ENCODE peak calls at places on chromosomes 13 and 19, in five cellular contexts. R, H, K, X and Z are unnamed samples.

GRCh38 chr19:3699071-3699740 is 1.1 kb downstream of the PIP5K1C start:
- DNase-seq in R (peak; percentile 34), H (no peak), K (no peak), X (peak; percentile 74), Z (no peak)

GRCh38 chr13:111990362-111990761 is 76.6 kb upstream of the SOX1 start:
- DNase-seq in R (no peak), H (no peak), K (no peak), X (no peak), Z (no peak)

GRCh38 chr19:14558370-14559066 is 13.3 kb downstream of the NDUFB7 start:
- DNase-seq in R (no peak), H (no peak), K (no peak), X (no peak), Z (no peak)

GRCh38 chr19:46725859-46726393 is 9.0 kb upstream of the PRKD2 start:
- DNase-seq in R (no peak), H (no peak), K (no peak), X (no peak), Z (no peak)

GRCh38 chr13:95153647-95154405 is 147.4 kb downstream of the ABCC4 start:
- DNase-seq in R (peak; percentile 21), H (peak; percentile 33), K (no peak), X (peak; percentile 47), Z (no peak)

GRCh38 chr13:26529441-26529840 is 28.0 kb upstream of the WASF3 start:
- DNase-seq in R (peak; percentile 74), H (peak; percentile 43), K (peak; percentile 67), X (peak; percentile 63), Z (peak; percentile 79)

GRCh38 chr19:53908106-53908932 is 759 bp upstream of the CACNG7 start:
- DNase-seq in R (peak; percentile 40), H (no peak), K (peak; percentile 93), X (no peak), Z (peak; percentile 77)

GRCh38 chr19:50922316-50922853 is 11.2 kb upstream of the KLK4 start:
- DNase-seq in R (peak; percentile 67), H (peak; percentile 59), K (peak; percentile 91), X (peak; percentile 55), Z (peak; percentile 87)

GRCh38 chr13:44274838-44275237 is 98.8 kb upstream of the SERP2 start:
- DNase-seq in R (peak; percentile 39), H (no peak), K (no peak), X (no peak), Z (no peak)

GRCh38 chr13:26813626-26814348 is 53.2 kb upstream of the GPR12 start:
- DNase-seq in R (no peak), H (no peak), K (no peak), X (no peak), Z (no peak)

GRCh38 chr13:100138859-100139491 is 50.1 kb downstream of the PCCA start:
- DNase-seq in R (no peak), H (no peak), K (no peak), X (peak; percentile 52), Z (no peak)

GRCh38 chr19:14434157-14434501 is 1.0 kb downstream of the PKN1 start:
- DNase-seq in R (no peak), H (no peak), K (no peak), X (no peak), Z (no peak)

GRCh38 chr13:98260357-98261164 is 83.5 kb upstream of the RNF113B start:
- DNase-seq in R (no peak), H (no peak), K (no peak), X (no peak), Z (no peak)

GRCh38 chr13:31009166-31009565 is 76.7 kb downstream of the TEX26 start:
- DNase-seq in R (no peak), H (no peak), K (no peak), X (no peak), Z (no peak)

GRCh38 chr19:39941615-39942507 is 7.4 kb upstream of the FCGBP start:
- DNase-seq in R (peak; percentile 38), H (no peak), K (no peak), X (peak; percentile 12), Z (peak; percentile 6)

GRCh38 chr13:30818323-30818960 is 83.1 kb downstream of the ALOX5AP start:
- DNase-seq in R (peak; percentile 87), H (no peak), K (no peak), X (peak; percentile 91), Z (no peak)

GRCh38 chr19:47697863-47698609 is 15.2 kb upstream of the EHD2 start:
- DNase-seq in R (peak; percentile 76), H (peak; percentile 84), K (peak; percentile 92), X (peak; percentile 85), Z (peak; percentile 80)

GRCh38 chr13:31611214-31611613 is 128.1 kb upstream of the RXFP2 start:
- DNase-seq in R (no peak), H (no peak), K (no peak), X (no peak), Z (no peak)

GRCh38 chr19:39568604-39569003 is 28.6 kb upstream of the EID2 start:
- DNase-seq in R (no peak), H (no peak), K (no peak), X (peak; percentile 28), Z (no peak)

GRCh38 chr19:14072535-14073231 is at the start of gene MISP3:
- DNase-seq in R (no peak), H (no peak), K (no peak), X (peak; percentile 61), Z (no peak)

GRCh38 chr19:43704002-43704705 is 11.7 kb upstream of the IRGC start:
- DNase-seq in R (no peak), H (no peak), K (no peak), X (no peak), Z (no peak)

GRCh38 chr13:106548064-106548696 is 12.7 kb upstream of the EFNB2 start:
- DNase-seq in R (peak; percentile 78), H (no peak), K (no peak), X (peak; percentile 20), Z (no peak)

GRCh38 chr13:67152123-67152522 is 78.0 kb downstream of the PCDH9 start:
- DNase-seq in R (no peak), H (no peak), K (no peak), X (no peak), Z (no peak)

GRCh38 chr13:42991892-42992584 is at the start of gene EPSTI1:
- DNase-seq in R (peak; percentile 74), H (no peak), K (peak; percentile 60), X (peak; percentile 87), Z (peak; percentile 31)

GRCh38 chr19:53981408-53981998 is 9.9 kb upstream of the CACNG6 start:
- DNase-seq in R (no peak), H (no peak), K (peak; percentile 66), X (no peak), Z (no peak)

GRCh38 chr13:101144808-101145419 is 271.4 kb downstream of the NALCN start:
- DNase-seq in R (peak; percentile 71), H (no peak), K (no peak), X (peak; percentile 57), Z (peak; percentile 50)

GRCh38 chr13:112807653-112808376 is 118.0 kb downstream of the ATP11A start:
- DNase-seq in R (no peak), H (no peak), K (no peak), X (no peak), Z (no peak)

GRCh38 chr19:1206733-1207301 is 1.2 kb downstream of the STK11 start:
- DNase-seq in R (no peak), H (no peak), K (peak; percentile 27), X (no peak), Z (no peak)

GRCh38 chr13:113058129-113058987 is 47.2 kb upstream of the F7 start:
- DNase-seq in R (no peak), H (no peak), K (no peak), X (no peak), Z (no peak)

GRCh38 chr13:113115363-113116205 is 7.0 kb upstream of the F10 start:
- DNase-seq in R (no peak), H (no peak), K (no peak), X (no peak), Z (no peak)

GRCh38 chr19:15562861-15563260 is 52.2 kb upstream of the CYP4F8 start:
- DNase-seq in R (peak; percentile 4), H (no peak), K (no peak), X (no peak), Z (no peak)

GRCh38 chr19:17109962-17110598 is 34.5 kb downstream of the MYO9B start:
- DNase-seq in R (no peak), H (no peak), K (no peak), X (no peak), Z (no peak)

GRCh38 chr13:102580552-102581169 is 16.1 kb upstream of the TPP2 start:
- DNase-seq in R (peak; percentile 80), H (no peak), K (no peak), X (peak; percentile 71), Z (peak; percentile 65)

GRCh38 chr13:39505151-39505550 is 97.8 kb downstream of the LHFPL6 start:
- DNase-seq in R (no peak), H (no peak), K (no peak), X (no peak), Z (no peak)
- H2BK15ac ChIP-seq in R (no peak overlapping the region), H (no peak overlapping the region), K (no peak overlapping the region), X (no peak overlapping the region), Z (no peak overlapping the region)

DNA sequence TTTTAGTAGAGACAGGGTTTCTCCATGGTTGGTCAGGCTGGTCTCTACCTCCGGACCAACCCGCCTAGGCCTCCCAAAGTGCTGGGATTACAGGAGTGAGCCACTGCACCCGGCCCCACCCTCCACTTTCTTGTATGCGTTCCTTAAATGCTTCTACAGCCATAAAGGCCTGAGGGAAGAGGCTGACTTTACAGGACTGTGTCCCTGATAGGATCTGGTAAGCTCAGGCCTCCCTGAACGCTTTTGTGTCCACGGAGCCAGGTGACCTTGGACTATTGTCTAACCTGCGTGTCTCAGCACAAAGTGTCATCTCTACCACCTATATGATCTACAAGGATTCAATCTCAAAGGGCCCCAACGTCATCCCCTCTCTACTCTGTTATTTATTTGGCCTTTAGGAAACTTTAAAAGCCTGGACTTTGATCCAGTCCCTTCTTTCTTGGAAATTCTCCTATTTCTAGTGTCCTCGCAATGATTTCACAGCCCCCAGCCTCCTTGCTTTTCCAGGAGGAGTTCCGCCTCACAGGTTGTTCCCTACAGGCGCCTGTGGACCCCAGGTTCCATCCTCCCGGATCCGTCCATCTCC is 701 bp downstream of the ZNF552 start:
- DNase-seq in R (no peak), H (no peak), K (no peak), X (peak; percentile 6), Z (no peak)
- H3K18ac ChIP-seq in R (no peak overlapping the region), H (no peak overlapping the region), K (no peak overlapping the region), X (no peak overlapping the region), Z (peak overlapping the region; percentile 92)

GRCh38 chr19:55116232-55117062 is 990 bp downstream of the PPP1R12C start:
- DNase-seq in R (peak; percentile 66), H (no peak), K (no peak), X (peak; percentile 78), Z (no peak)
- H4K91ac ChIP-seq in R (peak overlapping the region; percentile 13), H (no peak overlapping the region), K (no peak overlapping the region), X (peak overlapping the region; percentile 53), Z (no peak overlapping the region)

GRCh38 chr19:2579678-2580280 is 103.9 kb downstream of the GADD45B start:
- DNase-seq in R (no peak), H (no peak), K (no peak), X (no peak), Z (no peak)
- H2BK15ac ChIP-seq in R (peak overlapping the region; percentile 85), H (peak overlapping the region; percentile 81), K (no peak overlapping the region), X (peak overlapping the region; percentile 70), Z (peak overlapping the region; percentile 98)

DNA sequence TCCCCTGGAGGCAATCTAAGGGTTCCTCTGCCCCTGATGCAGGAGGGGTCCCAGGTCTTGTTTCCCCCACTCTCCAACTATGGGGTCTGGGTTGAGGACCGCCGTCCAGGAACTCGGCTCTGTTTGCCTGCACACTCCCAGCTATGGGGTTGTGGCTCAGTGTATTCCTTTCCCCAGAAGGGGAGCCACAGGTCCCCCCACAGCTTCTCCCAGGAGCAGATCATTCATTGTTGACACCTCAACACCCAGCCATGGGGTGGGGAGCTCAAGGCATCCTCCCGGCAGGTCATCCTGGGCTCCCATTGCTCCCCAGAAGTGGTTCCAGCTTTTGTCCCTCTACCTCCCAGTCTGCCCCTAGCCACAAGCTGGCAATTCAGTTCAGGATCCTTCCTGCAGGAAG is 975 bp downstream of the ZNF358 start:
- DNase-seq in R (no peak), H (no peak), K (no peak), X (no peak), Z (no peak)
- H3K18ac ChIP-seq in R (no peak overlapping the region), H (no peak overlapping the region), K (no peak overlapping the region), X (peak overlapping the region; percentile 85), Z (peak overlapping the region; percentile 89)